ENCODE peak calls at places on chromosome 10, in eight cellular contexts. K is left ventricle myocardium inferior; R is kidney; Z is CD8-positive, alpha-beta T cell; Q is fibroblast of lung; E is psoas muscle; L is lower lobe of right lung; J is mucosa of descending colon. C is an unnamed sample. For H3K36me3 and H3K4me1, the result is how much of the 10 kb centered on the place peaks cover.

GRCh38 chr10:84360634-84361365 is 32.4 kb downstream of the CCSER2 start:
- DNase-seq in Z (no peak), R (no peak), E (no peak), L (no peak), K (no peak), Q (peak), J (no peak), C (peak)

GRCh38 chr10:58318346-58318745 is 16.5 kb upstream of the UBE2D1 start:
- DNase-seq in L (no peak), Z (no peak), Q (no peak), R (no peak), E (no peak), J (no peak), K (no peak), C (no peak)

GRCh38 chr10:13526952-13527863 is 1.6 kb downstream of the BEND7 start:
- DNase-seq in K (no peak), Q (peak), L (no peak), R (no peak), Z (no peak), E (no peak), J (no peak), C (peak)

GRCh38 chr10:131829156-131829930 is 71.5 kb upstream of the PPP2R2D start:
- DNase-seq in Q (no peak), J (no peak), E (no peak), R (peak), L (peak), K (no peak), Z (no peak), C (no peak)

GRCh38 chr10:21705142-21705827 is 171.3 kb downstream of the MLLT10 start:
- DNase-seq in Z (no peak), Q (no peak), J (no peak), E (no peak), K (no peak), R (no peak), L (no peak), C (no peak)

GRCh38 chr10:110207805-110208613 is 604 bp downstream of the MXI1 start:
- DNase-seq in K (no peak), Q (no peak), R (no peak), L (no peak), E (peak), J (peak), Z (no peak), C (peak)

GRCh38 chr10:61987951-61988379 is 86.5 kb downstream of the ARID5B start:
- DNase-seq in E (no peak), J (no peak), L (no peak), R (no peak), K (no peak), Q (no peak), Z (no peak), C (peak)

GRCh38 chr10:83880252-83880791 is 259.0 kb upstream of the GHITM start:
- DNase-seq in Q (no peak), L (no peak), E (no peak), Z (no peak), R (no peak), J (no peak), K (no peak), C (no peak)

GRCh38 chr10:97481071-97481470 is 17.2 kb downstream of the MMS19 start:
- DNase-seq in R (no peak), J (no peak), E (no peak), L (no peak), Q (no peak), Z (no peak), K (no peak), C (no peak)

GRCh38 chr10:127142141-127142540 is 54.2 kb downstream of the INSYN2A start:
- DNase-seq in Q (no peak), E (no peak), J (no peak), L (no peak), R (no peak), Z (no peak), K (no peak), C (no peak)

GRCh38 chr10:43093423-43094090 is 16.7 kb downstream of the RET start:
- DNase-seq in Q (no peak), E (no peak), R (no peak), K (no peak), L (no peak), J (no peak), Z (no peak), C (no peak)

GRCh38 chr10:43055991-43056567 is 20.8 kb upstream of the RET start:
- DNase-seq in L (peak), J (no peak), R (peak), Q (no peak), K (peak), E (no peak), Z (no peak), C (no peak)

GRCh38 chr10:86121200-86121599 is 245.4 kb downstream of the GRID1 start:
- DNase-seq in K (no peak), Z (no peak), J (no peak), L (no peak), E (no peak), Q (no peak), R (no peak), C (no peak)

GRCh38 chr10:42984761-42985325 is 92.0 kb upstream of the RET start:
- DNase-seq in J (no peak), R (peak), L (peak), Z (no peak), E (no peak), Q (no peak), K (no peak), C (no peak)

GRCh38 chr10:27158421-27158820 is 3.3 kb downstream of the MASTL start:
- DNase-seq in L (no peak), E (no peak), K (no peak), Z (no peak), R (no peak), Q (no peak), J (no peak), C (no peak)

GRCh38 chr10:9140373-9140772 is 1085.9 kb downstream of the GATA3 start:
- DNase-seq in Z (no peak), Q (no peak), R (no peak), L (no peak), J (no peak), K (no peak), E (no peak), C (no peak)

GRCh38 chr10:133079836-133080682 is 7.7 kb upstream of the ADGRA1 start:
- DNase-seq in J (no peak), K (no peak), Q (no peak), L (no peak), R (no peak), E (no peak), Z (no peak), C (no peak)

GRCh38 chr10:32961892-32962369 is 3.9 kb upstream of the ITGB1 start:
- DNase-seq in R (no peak), L (no peak), Q (peak), K (no peak), E (no peak), Z (no peak), J (no peak), C (peak)

GRCh38 chr10:22849077-22849810 is 78.6 kb upstream of the ARMC3 start:
- DNase-seq in E (peak), Q (peak), J (peak), R (peak), L (peak), Z (no peak), K (peak), C (peak)

GRCh38 chr10:44981172-44982113 is 2.8 kb upstream of the DEPP1 start:
- DNase-seq in Z (no peak), J (no peak), E (peak), K (no peak), Q (peak), R (peak), L (peak), C (peak)

GRCh38 chr10:24305551-24306506 is 96.9 kb downstream of the KIAA1217 start:
- DNase-seq in K (no peak), E (no peak), Q (peak), R (no peak), Z (no peak), L (no peak), J (no peak), C (no peak)

GRCh38 chr10:60260321-60260720 is 129.4 kb downstream of the ANK3 start:
- DNase-seq in K (no peak), Q (no peak), L (no peak), Z (no peak), J (no peak), R (no peak), E (no peak), C (no peak)

GRCh38 chr10:14843327-14843988 is 5.4 kb downstream of the HSPA14 start:
- DNase-seq in R (no peak), Q (no peak), E (no peak), L (no peak), K (no peak), Z (no peak), J (no peak), C (no peak)

GRCh38 chr10:14839305-14839695 is 1.2 kb downstream of the HSPA14 start:
- DNase-seq in K (no peak), Q (peak), J (peak), Z (no peak), E (no peak), R (no peak), L (no peak), C (no peak)

GRCh38 chr10:14840178-14840577 is 2.1 kb downstream of the HSPA14 start:
- DNase-seq in E (no peak), R (no peak), K (no peak), L (no peak), J (no peak), Q (no peak), Z (no peak), C (no peak)

DNA sequence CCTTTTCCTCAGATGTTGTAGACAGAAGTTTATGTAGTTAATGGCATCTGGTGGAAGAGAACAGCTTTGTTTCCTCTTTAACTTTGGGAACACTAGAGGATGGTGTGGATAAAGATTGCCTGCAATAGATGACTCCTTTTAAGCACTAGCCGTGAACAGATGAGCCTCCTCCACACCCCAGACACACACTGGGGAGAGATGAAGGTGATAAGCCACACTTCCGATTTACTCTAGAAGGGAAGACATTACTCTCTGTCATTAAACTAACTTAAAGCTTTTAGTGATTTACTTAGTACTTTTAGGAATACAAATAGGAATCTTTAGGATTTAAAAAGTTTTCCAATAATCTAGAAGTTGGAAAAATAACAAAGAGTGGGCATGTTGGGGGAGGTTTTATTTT is 6.8 kb downstream of the HSPA14 start:
- DNase-seq in R (no peak), L (no peak), K (no peak), Q (no peak), E (no peak), J (no peak), Z (no peak), C (no peak)
- H3K36me3 ChIP-seq in R (under half), L (half or more), K (half or more), Q (under half), E (under half), J (under half), Z (under half), C (half or more)

GRCh38 chr10:51911721-51912120 is 212.3 kb upstream of the CSTF2T start:
- DNase-seq in L (no peak), R (no peak), Q (no peak), J (no peak), E (no peak), K (no peak), Z (no peak), C (no peak)

GRCh38 chr10:51905050-51905449 is 205.7 kb upstream of the CSTF2T start:
- DNase-seq in E (no peak), Z (no peak), J (no peak), Q (no peak), L (no peak), K (no peak), R (no peak), C (no peak)

GRCh38 chr10:51910596-51910995 is 211.2 kb upstream of the CSTF2T start:
- DNase-seq in L (no peak), R (no peak), K (no peak), Q (no peak), E (no peak), J (no peak), Z (no peak), C (no peak)

GRCh38 chr10:51910189-51910588 is 210.8 kb upstream of the CSTF2T start:
- DNase-seq in L (no peak), E (no peak), Q (no peak), R (no peak), Z (no peak), J (no peak), K (no peak), C (no peak)

DNA sequence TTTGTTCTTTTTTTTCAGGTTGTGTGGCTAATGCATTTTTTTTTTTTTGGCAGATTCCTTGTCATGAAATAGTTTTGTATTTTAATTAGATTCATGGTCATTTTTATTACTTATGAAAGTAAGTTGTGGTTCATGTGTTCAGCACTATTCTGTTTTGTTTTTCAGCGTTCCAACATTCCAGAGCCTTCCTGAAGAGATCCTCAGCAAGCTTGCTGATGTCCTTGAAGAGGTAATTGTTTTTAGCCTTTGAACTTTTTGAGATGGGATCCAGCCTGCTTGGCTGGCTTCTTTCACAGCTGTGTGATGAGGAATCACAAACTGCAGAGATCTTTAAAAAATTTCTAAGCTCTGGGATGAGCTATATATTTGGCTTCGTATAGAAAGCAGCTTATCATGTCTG is 207.9 kb upstream of the CSTF2T start:
- DNase-seq in J (no peak), K (no peak), R (no peak), Q (no peak), L (no peak), E (no peak), Z (no peak), C (no peak)
- H3K4me3 ChIP-seq in J (no peak), K (no peak), R (no peak), Q (no peak), L (no peak), E (no peak), Z (no peak), C (no peak)

DNA sequence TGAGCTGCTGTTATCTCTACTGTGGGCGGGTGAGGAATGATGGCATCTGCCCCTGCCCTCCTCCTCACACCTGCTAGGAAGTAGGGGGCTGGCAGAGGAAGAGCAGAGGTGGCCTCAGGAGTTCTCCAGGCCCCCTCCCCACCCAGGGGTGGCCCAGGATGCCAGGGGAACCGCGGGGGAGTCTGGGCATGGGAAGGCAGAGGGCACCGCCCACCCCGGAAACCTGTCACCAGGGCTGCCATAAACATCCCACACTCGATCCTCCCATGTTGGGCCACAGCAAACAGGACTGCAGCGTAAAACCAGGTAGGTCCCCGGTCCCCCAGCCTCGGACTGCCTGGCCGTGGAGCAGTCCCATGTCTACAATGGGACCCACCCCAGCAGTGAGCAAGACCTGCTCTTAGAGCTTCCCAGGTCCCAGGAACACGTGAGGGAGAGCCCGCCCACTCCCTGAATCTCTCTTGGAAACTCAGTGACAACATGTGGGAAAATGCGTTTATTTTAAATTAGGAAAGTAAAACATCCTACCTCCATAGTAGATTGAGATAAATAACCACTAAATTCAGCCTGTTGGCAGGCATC is 23.4 kb downstream of the EBF3 start:
- DNase-seq in L (no peak), Z (no peak), K (peak), Q (no peak), J (no peak), R (no peak), E (no peak), C (no peak)
- H3K4me1 ChIP-seq in L (under half), Z (under half), K (half or more), Q (under half), J (under half), R (under half), E (half or more), C (under half)

GRCh38 chr10:100359030-100359432 is 12.0 kb downstream of the SCD start:
- DNase-seq in L (no peak), Q (no peak), E (no peak), Z (no peak), R (no peak), J (no peak), K (no peak), C (no peak)
- H3K36me3 ChIP-seq in L (under half), Q (under half), E (under half), Z (under half), R (under half), J (under half), K (under half), C (half or more)

DNA sequence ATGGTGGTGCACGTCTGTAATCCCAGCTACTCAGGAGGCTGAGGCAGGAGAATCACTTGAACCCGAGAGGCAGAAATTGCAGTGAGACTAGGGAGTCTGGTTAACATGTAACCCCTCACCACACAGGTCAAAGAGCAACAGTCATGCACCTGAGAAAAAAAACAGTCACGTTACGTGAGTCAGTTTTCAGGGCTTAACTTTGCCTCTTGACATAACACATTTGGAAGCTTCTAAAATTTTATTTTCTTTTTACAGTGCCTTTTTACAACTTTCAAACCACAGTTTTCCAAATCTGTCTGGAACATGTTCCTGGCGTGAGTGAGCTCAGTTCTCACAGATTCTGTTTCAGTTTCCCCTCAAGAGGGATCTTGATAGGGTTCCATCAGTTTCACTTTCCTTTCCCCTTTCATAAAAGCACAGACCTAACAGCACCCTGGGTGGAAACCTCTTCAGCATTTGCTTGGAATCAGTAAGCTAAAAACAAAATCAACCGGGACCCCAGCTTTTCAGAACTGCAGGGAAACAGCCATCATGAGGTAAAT is 4.4 kb downstream of the IFIT3 start:
- DNase-seq in L (no peak), Q (peak), K (no peak), J (peak), Z (no peak), E (no peak), R (no peak), C (peak)
- H3K4me3 ChIP-seq in L (peak), Q (peak), K (peak), J (no peak), Z (peak), E (peak), R (peak), C (peak)

DNA sequence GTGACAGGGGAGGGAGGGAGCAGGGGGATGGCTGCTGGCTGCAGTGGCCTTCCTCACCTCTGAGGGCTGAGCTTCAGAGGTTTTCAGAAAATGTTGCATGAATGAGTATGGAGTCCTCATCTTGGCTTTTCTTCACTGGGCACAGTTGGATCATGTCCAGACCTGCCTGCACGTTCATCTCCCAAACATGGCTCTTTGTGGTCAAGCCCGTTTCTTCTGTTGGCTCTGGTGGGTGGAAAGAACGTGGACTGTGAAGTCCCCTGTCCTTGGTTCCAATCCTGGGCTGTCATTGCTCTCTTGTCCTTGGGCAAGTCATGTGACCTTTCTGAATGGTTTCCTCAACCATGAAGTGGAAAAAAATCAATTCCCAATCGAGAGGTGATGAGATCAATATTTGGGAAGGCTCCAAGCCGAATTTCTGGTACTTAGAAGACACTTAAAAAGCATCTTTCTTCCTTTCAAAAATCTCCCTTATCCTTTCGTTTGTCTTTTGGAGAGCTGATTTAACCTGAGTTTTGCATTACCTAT is 34.5 kb downstream of the TSPAN14 start:
- DNase-seq in Z (no peak), L (no peak), J (no peak), K (no peak), R (no peak), E (no peak), Q (no peak), C (no peak)
- H3K4me1 ChIP-seq in Z (half or more), L (half or more), J (under half), K (half or more), R (half or more), E (under half), Q (under half), C (half or more)

GRCh38 chr10:34702982-34703381 is 112.1 kb downstream of the PARD3 start:
- DNase-seq in R (no peak), Z (no peak), Q (no peak), K (no peak), L (no peak), E (no peak), J (no peak), C (no peak)
- H3K36me3 ChIP-seq in R (under half), Z (under half), Q (under half), K (under half), L (under half), E (under half), J (under half), C (under half)

DNA sequence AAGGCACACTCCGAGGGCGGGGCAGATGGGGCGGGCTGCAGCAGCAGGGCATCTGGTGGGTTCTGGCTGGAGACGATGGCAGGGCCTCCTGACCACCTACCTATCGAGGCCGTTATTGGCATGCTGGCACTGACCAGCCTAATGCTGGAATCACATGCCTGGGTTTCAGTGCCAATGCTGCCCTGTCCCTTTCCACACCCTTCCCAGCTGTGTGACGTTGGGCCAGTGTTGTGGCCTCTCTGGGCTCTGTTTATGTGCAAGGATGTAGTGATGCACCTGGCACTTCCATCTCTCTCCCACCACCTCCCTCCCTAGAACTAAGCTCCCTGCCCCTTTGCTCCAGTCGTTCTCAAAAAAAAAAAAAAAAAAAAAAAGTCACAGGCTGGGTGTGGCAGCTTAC is 132.9 kb downstream of the ZMIZ1 start:
- DNase-seq in R (no peak), Q (no peak), J (no peak), L (no peak), Z (no peak), K (no peak), E (no peak), C (no peak)
- H3K4me3 ChIP-seq in R (no peak), Q (no peak), J (no peak), L (no peak), Z (no peak), K (no peak), E (no peak), C (no peak)

C was measured in adipocyte.